ENCODE peak calls at places on chromosome 3, in seven cellular contexts. J, S, E, M, B, F and I are unnamed samples.

GRCh38 chr3:40690696-40691597 is 166.2 kb downstream of the ZNF621 start:
- DNase-seq in E (peak; percentile 69), S (no peak), M (no peak), F (no peak), B (no peak), J (peak; percentile 81), I (no peak)

GRCh38 chr3:184557348-184557950 is 4.1 kb upstream of the EPHB3 start:
- DNase-seq in J (no peak), E (no peak), S (no peak), B (no peak), F (no peak), M (no peak), I (no peak)

GRCh38 chr3:139630532-139630931 is 47.2 kb downstream of the NMNAT3 start:
- DNase-seq in E (no peak), S (no peak), B (no peak), F (no peak), M (no peak), J (no peak), I (peak; percentile 27)

GRCh38 chr3:101762041-101762646 is 16.9 kb upstream of the NXPE3 start:
- DNase-seq in J (no peak), B (no peak), E (no peak), S (no peak), M (no peak), F (no peak), I (no peak)

GRCh38 chr3:29291982-29292363 is 11.1 kb downstream of the RBMS3 start:
- DNase-seq in B (no peak), J (no peak), M (no peak), E (no peak), F (no peak), S (no peak), I (no peak)

GRCh38 chr3:106446271-106446670 is 577.5 kb upstream of the CBLB start:
- DNase-seq in E (no peak), F (no peak), B (no peak), M (no peak), J (no peak), S (no peak), I (no peak)

GRCh38 chr3:151537751-151538150 is 76.9 kb upstream of the IGSF10 start:
- DNase-seq in E (no peak), M (no peak), F (no peak), S (no peak), J (no peak), B (no peak), I (no peak)

GRCh38 chr3:149449100-149449654 is 25.3 kb upstream of the TM4SF4 start:
- DNase-seq in B (no peak), M (no peak), F (no peak), J (no peak), S (no peak), E (no peak), I (no peak)

GRCh38 chr3:130661116-130661515 is 85.5 kb downstream of the PIK3R4 start:
- DNase-seq in E (no peak), B (no peak), S (no peak), F (no peak), J (no peak), M (no peak), I (no peak)

GRCh38 chr3:45616158-45616557 is 21.6 kb downstream of the LIMD1 start:
- DNase-seq in B (no peak), M (no peak), S (no peak), J (no peak), F (no peak), E (no peak), I (no peak)

GRCh38 chr3:179882322-179882721 is 154.4 kb downstream of the PEX5L start:
- DNase-seq in E (no peak), M (no peak), S (no peak), J (no peak), F (no peak), B (no peak), I (peak; percentile 53)

GRCh38 chr3:127002195-127003174 is 19.6 kb downstream of the PLXNA1 start:
- DNase-seq in J (peak; percentile 90), E (peak; percentile 70), S (no peak), M (no peak), F (peak; percentile 70), B (no peak), I (peak; percentile 98)